ENCODE peak calls at places on chromosomes 7 and 10, in five cellular contexts. Y, Q, R, I and L are unnamed samples.

GRCh38 chr10:126686732-126687693 is 16.5 kb upstream of the C10orf90 start:
- DNase-seq in R (no peak), I (peak), Y (no peak), Q (no peak), L (no peak)

GRCh38 chr7:97555845-97556431 is 175.9 kb upstream of the TAC1 start:
- DNase-seq in I (peak), R (no peak), Y (peak), Q (no peak), L (no peak)

GRCh38 chr10:130441041-130441440 is 304.9 kb downstream of the GLRX3 start:
- DNase-seq in R (no peak), Q (no peak), I (no peak), Y (no peak), L (no peak)

GRCh38 chr10:82310839-82311238 is 435.8 kb downstream of the NRG3 start:
- DNase-seq in I (no peak), R (no peak), Q (peak), Y (no peak), L (no peak)

GRCh38 chr7:128041203-128041602 is 10.0 kb upstream of the LRRC4 start:
- DNase-seq in R (peak), Q (no peak), I (no peak), Y (peak), L (no peak)

GRCh38 chr7:133688483-133689239 is 435.8 kb downstream of the EXOC4 start:
- DNase-seq in Q (no peak), I (no peak), Y (no peak), R (peak), L (no peak)

GRCh38 chr10:86017841-86018734 is 348.5 kb downstream of the GRID1 start:
- DNase-seq in Y (no peak), Q (no peak), R (no peak), I (no peak), L (no peak)

GRCh38 chr10:107054469-107055156 is 109.9 kb downstream of the SORCS1 start:
- DNase-seq in R (no peak), Q (no peak), I (no peak), Y (no peak), L (no peak)

GRCh38 chr7:142408794-142409193 is 150.9 kb upstream of the PRSS58 start:
- DNase-seq in R (no peak), I (no peak), Y (no peak), Q (no peak), L (no peak)

GRCh38 chr7:141695803-141696289 is 6.1 kb downstream of the DENND11 start:
- DNase-seq in R (no peak), Q (no peak), I (no peak), Y (no peak), L (no peak)

GRCh38 chr10:35898722-35899485 is 256.8 kb upstream of the FZD8 start:
- DNase-seq in Y (no peak), I (no peak), R (no peak), Q (no peak), L (no peak)

GRCh38 chr10:23512355-23513058 is 73.6 kb downstream of the OTUD1 start:
- DNase-seq in Y (peak), R (peak), Q (peak), I (no peak), L (peak)

GRCh38 chr10:80861882-80862281 is 324.2 kb downstream of the SH2D4B start:
- DNase-seq in Q (no peak), I (no peak), R (no peak), Y (no peak), L (no peak)

GRCh38 chr7:127934711-127935110 is 96.5 kb downstream of the LRRC4 start:
- DNase-seq in R (no peak), Y (no peak), I (no peak), Q (no peak), L (no peak)

GRCh38 chr10:86261933-86262665 is 104.5 kb downstream of the GRID1 start:
- DNase-seq in R (no peak), I (peak), Y (peak), Q (no peak), L (no peak)

GRCh38 chr10:101485681-101486554 is 102.1 kb downstream of the POLL start:
- DNase-seq in Q (peak), R (peak), I (peak), Y (no peak), L (no peak)

GRCh38 chr7:86978804-86979506 is 80.5 kb downstream of the ELAPOR2 start:
- DNase-seq in I (no peak), R (no peak), Y (no peak), Q (no peak), L (no peak)

GRCh38 chr10:125136087-125136486 is 24.3 kb downstream of the CTBP2 start:
- DNase-seq in I (no peak), Q (no peak), R (no peak), Y (no peak), L (no peak)

GRCh38 chr7:57404967-57405421 is 45.0 kb upstream of the ZNF716 start:
- DNase-seq in Y (no peak), I (no peak), R (no peak), Q (no peak), L (no peak)

GRCh38 chr7:158420591-158421340 is 166.9 kb downstream of the PTPRN2 start:
- DNase-seq in I (no peak), R (no peak), Y (no peak), Q (no peak), L (no peak)

GRCh38 chr10:114879541-114880158 is 58.1 kb downstream of the FHIP2A start:
- DNase-seq in Y (no peak), Q (no peak), I (peak), R (peak), L (no peak)
- TF ChIP-seq CTCF in Y (peak), Q (peak), I (peak), R (peak), L (peak)

GRCh38 chr7:108384721-108385483 is 71.3 kb downstream of the NRCAM start:
- DNase-seq in I (no peak), R (no peak), Q (no peak), Y (no peak), L (no peak)
- TF ChIP-seq CTCF in I (peak), R (no peak), Q (peak), Y (no peak), L (peak)

DNA sequence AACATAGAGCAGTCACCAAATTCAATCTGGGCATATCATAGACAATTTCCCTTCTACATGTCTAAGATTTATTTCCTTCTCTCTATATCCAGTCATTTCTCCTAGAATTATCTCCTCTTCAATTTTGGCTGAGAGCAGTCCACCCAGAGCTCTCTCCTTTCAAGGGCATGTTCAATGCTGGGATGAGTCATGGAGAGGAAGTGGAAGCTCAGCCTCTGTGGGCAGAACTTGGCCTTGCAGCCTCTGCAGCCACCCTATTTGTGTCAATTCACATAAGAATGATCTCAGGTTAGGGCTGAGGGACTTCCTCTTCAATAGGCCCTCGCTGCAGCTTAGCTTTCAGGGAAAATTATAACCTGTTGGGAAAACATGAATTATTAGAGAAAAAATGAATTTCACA is 560.8 kb downstream of the POM121L12 start:
- DNase-seq in Y (peak), R (no peak), I (no peak), Q (no peak), L (peak)
- TF ChIP-seq CTCF in Y (no peak), R (no peak), I (no peak), Q (no peak), L (peak)

DNA sequence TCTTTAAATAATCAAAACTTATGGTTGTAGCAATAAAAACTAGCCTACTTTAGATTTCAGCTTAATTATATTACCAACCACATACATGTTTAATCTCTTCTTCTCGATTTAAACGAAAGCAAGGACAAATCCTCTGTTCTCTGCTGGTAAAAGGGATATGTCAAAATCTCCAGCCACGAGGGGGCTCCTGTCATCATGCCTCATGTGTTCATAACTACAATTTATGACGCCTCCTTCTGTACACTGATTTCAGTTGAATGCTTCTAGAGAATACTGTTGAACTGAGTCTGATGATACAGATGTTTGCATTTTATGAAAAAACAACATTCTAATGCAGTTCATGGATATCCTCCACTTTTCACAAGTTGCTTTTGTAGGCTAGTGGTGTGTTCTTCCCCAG is 220.0 kb upstream of the DPP6 start:
- DNase-seq in Y (no peak), R (no peak), Q (no peak), I (no peak), L (no peak)
- TF ChIP-seq CTCF in Y (no peak), R (no peak), Q (no peak), I (no peak), L (no peak)

GRCh38 chr7:71237945-71238344 is 106.0 kb downstream of the GALNT17 start:
- DNase-seq in I (peak), R (no peak), Q (no peak), Y (no peak), L (no peak)
- TF ChIP-seq CTCF in I (peak), R (no peak), Q (no peak), Y (no peak), L (no peak)